ENCODE peak calls at places on chromosomes 7 and 10, in four cellular contexts. H is psoas muscle, Q is ovary, G is dorsolateral prefrontal cortex. V is an unnamed sample.

GRCh38 chr10:90871279-90871760 is 454 bp upstream of the RPP30 start:
- DNase-seq in Q (peak; percentile 13), G (peak; percentile 76), H (peak; percentile 16), V (no peak)

GRCh38 chr7:24755541-24756416 is 1.5 kb downstream of the GSDME start:
- DNase-seq in G (no peak), H (no peak), Q (no peak), V (no peak)

GRCh38 chr10:116765549-116766162 is 23.3 kb upstream of the HSPA12A start:
- DNase-seq in Q (no peak), G (peak; percentile 70), H (no peak), V (no peak)

GRCh38 chr10:125850766-125851731 is 27.7 kb downstream of the BCCIP start:
- DNase-seq in H (no peak), Q (no peak), G (no peak), V (no peak)

GRCh38 chr10:16816142-16816541 is 1.1 kb downstream of the RSU1 start:
- DNase-seq in H (no peak), Q (no peak), G (no peak), V (no peak)

GRCh38 chr7:138625084-138625848 is 75.9 kb downstream of the SVOPL start:
- DNase-seq in G (no peak), Q (no peak), H (no peak), V (no peak)

GRCh38 chr7:11714205-11714604 is 117.8 kb downstream of the THSD7A start:
- DNase-seq in G (no peak), Q (no peak), H (no peak), V (no peak)

GRCh38 chr7:110759069-110759468 is 331.9 kb upstream of the LRRN3 start:
- DNase-seq in H (no peak), G (no peak), Q (no peak), V (no peak)

GRCh38 chr7:108014747-108015682 is 12.1 kb upstream of the LAMB1 start:
- DNase-seq in H (no peak), G (no peak), Q (no peak), V (no peak)

GRCh38 chr7:151087247-151088018 is 1.2 kb downstream of the AGAP3 start:
- DNase-seq in Q (peak; percentile 61), G (no peak), H (peak; percentile 75), V (peak; percentile 79)

GRCh38 chr10:126336786-126337185 is 51.5 kb downstream of the ADAM12 start:
- DNase-seq in Q (no peak), H (no peak), G (no peak), V (no peak)

GRCh38 chr10:4181690-4182089 is 396.7 kb upstream of the KLF6 start:
- DNase-seq in Q (no peak), G (no peak), H (no peak), V (no peak)

GRCh38 chr7:1397491-1398327 is 61.6 kb downstream of the MICALL2 start:
- DNase-seq in H (no peak), G (no peak), Q (no peak), V (no peak)

GRCh38 chr10:3331680-3332230 is 159.2 kb upstream of the PITRM1 start:
- DNase-seq in H (no peak), G (no peak), Q (no peak), V (no peak)

GRCh38 chr10:59387951-59388431 is 25.6 kb upstream of the FAM13C start:
- DNase-seq in Q (no peak), H (no peak), G (no peak), V (no peak)

GRCh38 chr10:20415684-20416083 is 481.4 kb downstream of the NEBL start:
- DNase-seq in H (no peak), G (no peak), Q (no peak), V (no peak)

GRCh38 chr10:42866115-42866995 is 83.8 kb downstream of the BMS1 start:
- DNase-seq in H (peak; percentile 81), Q (peak; percentile 62), G (peak; percentile 70), V (peak; percentile 75)

GRCh38 chr7:152869677-152870051 is 110.1 kb downstream of the ACTR3B start:
- DNase-seq in Q (no peak), H (no peak), G (no peak), V (no peak)

GRCh38 chr7:19526639-19527038 is 182.2 kb downstream of the POLR1F start:
- DNase-seq in G (no peak), Q (no peak), H (no peak), V (no peak)

GRCh38 chr10:96910488-96911395 is 78.6 kb downstream of the LCOR start:
- DNase-seq in G (no peak), H (no peak), Q (no peak), V (no peak)

GRCh38 chr7:25392571-25393338 is 164.5 kb upstream of the NPVF start:
- DNase-seq in H (no peak), G (no peak), Q (peak; percentile 28), V (peak; percentile 29)

GRCh38 chr10:43940898-43941777 is 292.5 kb upstream of the ZNF32 start:
- DNase-seq in H (no peak), G (peak; percentile 8), Q (no peak), V (no peak)

GRCh38 chr10:62817763-62818425 is 1.7 kb upstream of the EGR2 start:
- DNase-seq in Q (peak; percentile 52), G (peak; percentile 18), H (peak; percentile 74), V (peak; percentile 66)

GRCh38 chr7:130369110-130369711 is 11.1 kb upstream of the CPA1 start:
- DNase-seq in H (no peak), G (no peak), Q (peak; percentile 70), V (peak; percentile 45)

GRCh38 chr7:29523728-29524127 is 39.9 kb upstream of the PRR15 start:
- DNase-seq in Q (no peak), G (no peak), H (no peak), V (no peak)

GRCh38 chr10:132397036-132397541 is at the start of gene PWWP2B:
- DNase-seq in Q (peak; percentile 55), G (no peak), H (peak; percentile 69), V (peak; percentile 84)

GRCh38 chr7:138880881-138881577 is 83.0 kb upstream of the ATP6V0A4 start:
- DNase-seq in G (no peak), Q (no peak), H (peak; percentile 50), V (no peak)

GRCh38 chr7:27128034-27128433 is 2.5 kb downstream of the HOXA4 start:
- DNase-seq in G (no peak), Q (no peak), H (no peak), V (no peak)

GRCh38 chr7:39686261-39686924 is 63.0 kb downstream of the RALA start:
- DNase-seq in Q (no peak), H (no peak), G (no peak), V (no peak)

GRCh38 chr7:29609162-29610030 is 45.8 kb downstream of the PRR15 start:
- DNase-seq in G (no peak), Q (no peak), H (no peak), V (peak; percentile 33)

GRCh38 chr10:117936136-117936535 is 110.6 kb downstream of the RAB11FIP2 start:
- DNase-seq in Q (no peak), G (peak; percentile 16), H (peak; percentile 13), V (no peak)

DNA sequence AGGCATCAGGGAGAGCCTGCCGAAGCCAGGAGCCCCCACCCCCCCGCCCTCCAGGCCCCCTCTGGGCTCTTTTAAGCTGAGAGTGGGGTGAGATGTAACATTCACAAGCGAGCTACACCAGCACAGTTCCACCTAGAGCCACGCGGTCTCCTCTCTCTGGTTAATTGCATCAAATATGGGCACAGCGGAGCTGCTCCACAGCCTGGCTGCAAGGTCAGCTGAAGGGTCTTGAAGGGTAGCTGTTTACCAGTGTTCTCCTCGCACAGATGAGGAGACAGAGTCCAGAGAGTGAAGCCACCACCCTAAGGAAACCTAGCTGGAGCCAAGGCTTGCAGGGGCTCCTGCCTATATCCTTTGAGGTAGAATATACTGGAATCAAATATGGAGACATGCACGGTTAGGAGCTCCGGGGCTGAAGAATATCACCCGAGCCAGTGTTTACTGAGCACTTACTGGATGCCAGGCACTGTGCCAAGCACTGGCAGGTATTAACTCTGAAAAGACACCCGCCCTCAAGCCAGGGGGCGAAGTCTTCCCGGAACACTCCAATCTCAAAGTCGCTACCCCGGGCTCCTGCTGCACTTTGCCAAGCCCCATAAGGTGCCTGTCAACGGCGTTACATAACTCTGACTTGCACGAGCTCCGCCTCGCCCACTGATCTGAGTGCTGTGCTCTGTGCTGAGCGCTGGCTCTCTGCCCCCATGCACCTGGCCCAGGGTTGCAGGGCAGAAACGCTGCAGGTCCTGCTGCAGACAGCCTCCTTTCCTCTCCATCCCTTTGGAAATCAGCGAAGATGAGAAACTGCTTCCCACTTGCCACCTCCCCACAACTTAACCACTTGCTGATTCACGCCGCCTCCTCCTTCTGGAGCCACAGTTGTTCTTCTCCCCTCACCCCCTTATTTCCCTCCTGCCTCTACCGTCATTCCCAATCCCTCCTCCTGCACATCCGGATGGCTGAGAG is 5.4 kb downstream of the CHST15 start:
- DNase-seq in H (no peak), G (peak; percentile 67), Q (peak; percentile 44), V (peak; percentile 47)
- H3K27ac ChIP-seq in H (no peak overlapping the region), G (peak overlapping the region; percentile 49), Q (peak overlapping the region; percentile 34), V (no peak overlapping the region)

DNA sequence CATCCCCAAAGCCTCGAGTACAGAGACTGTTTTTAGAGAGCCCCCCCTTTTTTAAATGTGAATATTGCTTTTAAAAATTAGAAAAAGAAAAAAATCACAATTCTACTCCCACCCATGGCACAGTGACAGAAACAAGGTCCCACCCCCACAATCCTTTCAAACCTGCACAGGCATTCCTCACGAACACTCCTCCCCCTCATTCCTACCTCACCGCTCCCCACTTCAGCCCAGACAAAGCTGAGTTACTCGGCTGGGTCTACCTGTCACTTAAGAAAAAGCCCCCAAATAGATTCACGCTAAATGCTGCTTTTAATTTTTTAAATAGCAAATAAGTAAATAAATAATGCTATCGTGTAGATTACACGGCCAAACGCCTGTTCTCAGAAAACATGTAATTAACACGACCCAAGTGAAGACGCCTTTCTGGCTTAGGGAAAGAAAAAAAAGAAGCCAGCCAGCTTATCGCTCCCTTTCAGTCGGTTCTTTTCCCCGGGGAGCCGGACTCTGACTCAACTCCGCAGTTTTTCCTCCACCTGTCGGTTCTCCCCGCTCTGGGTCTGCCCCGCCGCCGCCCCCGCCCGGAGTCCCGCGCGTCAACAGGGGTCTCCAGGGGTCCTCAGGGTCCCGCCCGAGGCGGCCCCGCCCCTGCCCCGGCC is 724 bp downstream of the MPP7 start:
- DNase-seq in H (no peak), G (no peak), Q (no peak), V (no peak)
- H3K27ac ChIP-seq in H (peak overlapping the region; percentile 95), G (peak overlapping the region; percentile 77), Q (peak overlapping the region; percentile 81), V (peak overlapping the region; percentile 97)

GRCh38 chr7:143263266-143264195 is at the start of gene GSTK1:
- DNase-seq in G (peak; percentile 83), Q (peak; percentile 76), H (peak; percentile 85), V (peak; percentile 82)

GRCh38 chr7:143259765-143260164 is 3.5 kb upstream of the GSTK1 start:
- DNase-seq in Q (no peak), H (no peak), G (no peak), V (no peak)

GRCh38 chr7:143261901-143262300 is 1.3 kb upstream of the GSTK1 start:
- DNase-seq in H (no peak), Q (no peak), G (no peak), V (no peak)

GRCh38 chr7:143269254-143269653 is 6.0 kb downstream of the GSTK1 start:
- DNase-seq in G (no peak), H (no peak), Q (no peak), V (no peak)

GRCh38 chr7:143265017-143265693 is 1.9 kb downstream of the GSTK1 start:
- DNase-seq in H (no peak), Q (no peak), G (no peak), V (no peak)
- H3K27ac ChIP-seq in H (peak overlapping the region; percentile 88), Q (no peak overlapping the region), G (peak overlapping the region; percentile 93), V (no peak overlapping the region)

GRCh38 chr7:34309584-34309983 is 348.4 kb upstream of the NPSR1 start:
- DNase-seq in H (no peak), G (no peak), Q (no peak), V (no peak)

GRCh38 chr7:34312624-34313023 is 345.4 kb upstream of the NPSR1 start:
- DNase-seq in Q (no peak), H (no peak), G (no peak), V (no peak)

GRCh38 chr7:34313289-34313688 is 344.7 kb upstream of the NPSR1 start:
- DNase-seq in H (no peak), Q (no peak), G (no peak), V (no peak)

GRCh38 chr7:34309116-34309515 is 348.9 kb upstream of the NPSR1 start:
- DNase-seq in H (no peak), Q (no peak), G (no peak), V (no peak)

GRCh38 chr7:34311591-34311990 is 346.4 kb upstream of the NPSR1 start:
- DNase-seq in G (no peak), Q (no peak), H (no peak), V (no peak)
- H3K27ac ChIP-seq in G (no peak overlapping the region), Q (no peak overlapping the region), H (no peak overlapping the region), V (no peak overlapping the region)

V was measured in pancreas.